ENCODE peak calls at places on chromosomes 12 and 14, in six cellular contexts. S is WERI-Rb-1; P is CD4-positive, CD25-positive, alpha-beta regulatory T cell; L is CD8-positive, alpha-beta memory T cell; T is HepG2; A is substantia nigra. F is an unnamed sample.

GRCh38 chr12:131618303-131618658 is 92.6 kb upstream of the SFSWAP start:
- DNase-seq in S (no peak), P (no peak), L (no peak), T (no peak), A (no peak), F (no peak)

GRCh38 chr12:88471641-88472040 is 108.6 kb downstream of the KITLG start:
- DNase-seq in S (no peak), P (no peak), L (no peak), T (no peak), A (no peak), F (peak)

GRCh38 chr12:58313091-58313855 is 371.9 kb downstream of the ATP23 start:
- DNase-seq in S (no peak), P (no peak), L (no peak), T (no peak), A (no peak), F (no peak)

GRCh38 chr12:120733574-120733973 is 7.9 kb downstream of the ACADS start:
- DNase-seq in S (no peak), P (no peak), L (no peak), T (no peak), A (no peak), F (no peak)

GRCh38 chr12:81222841-81223595 is 145.1 kb downstream of the ACSS3 start:
- DNase-seq in S (no peak), P (no peak), L (no peak), T (no peak), A (no peak), F (no peak)

GRCh38 chr14:22854963-22855724 is 16.4 kb upstream of the LRP10 start:
- DNase-seq in S (no peak), P (peak), L (no peak), T (peak), A (no peak), F (no peak)

GRCh38 chr12:79331870-79332269 is 358.9 kb downstream of the PAWR start:
- DNase-seq in S (no peak), P (no peak), L (no peak), T (no peak), A (no peak), F (no peak)

GRCh38 chr12:2477009-2477766 is 317.6 kb upstream of the FKBP4 start:
- DNase-seq in S (peak), P (no peak), L (no peak), T (no peak), A (no peak), F (no peak)

GRCh38 chr14:89767861-89768268 is 186.7 kb downstream of the EFCAB11 start:
- DNase-seq in S (peak), P (peak), L (peak), T (peak), A (no peak), F (peak)

GRCh38 chr12:39351153-39351552 is 91.8 kb downstream of the KIF21A start:
- DNase-seq in S (no peak), P (no peak), L (no peak), T (no peak), A (no peak), F (no peak)

GRCh38 chr12:22692964-22693555 is 68.1 kb downstream of the ETNK1 start:
- DNase-seq in S (no peak), P (no peak), L (no peak), T (no peak), A (no peak), F (no peak)

GRCh38 chr12:59087077-59087673 is 166.9 kb upstream of the LRIG3 start:
- DNase-seq in S (no peak), P (no peak), L (no peak), T (no peak), A (no peak), F (peak)

GRCh38 chr14:34099630-34100029 is 148.8 kb upstream of the EGLN3 start:
- DNase-seq in S (no peak), P (no peak), L (no peak), T (no peak), A (no peak), F (peak)

GRCh38 chr12:121871501-121871900 is 12.8 kb upstream of the HPD start:
- DNase-seq in S (no peak), P (peak), L (no peak), T (no peak), A (no peak), F (no peak)

GRCh38 chr14:99601301-99601945 is 2.6 kb downstream of the CCDC85C start:
- DNase-seq in S (no peak), P (no peak), L (no peak), T (peak), A (no peak), F (peak)

GRCh38 chr12:78571953-78572352 is 292.6 kb upstream of the SYT1 start:
- DNase-seq in S (peak), P (no peak), L (no peak), T (no peak), A (no peak), F (no peak)

GRCh38 chr12:73935817-73936216 is 601.8 kb upstream of the ATXN7L3B start:
- DNase-seq in S (no peak), P (no peak), L (no peak), T (no peak), A (no peak), F (no peak)
- H3K27ac ChIP-seq in S (no peak), P (no peak), L (no peak), T (no peak), A (no peak), F (no peak)

GRCh38 chr14:70658899-70659298 is 17.2 kb downstream of the TTC9 start:
- DNase-seq in S (no peak), P (peak), L (peak), T (no peak), A (no peak), F (no peak)
- H3K27ac ChIP-seq in S (no peak), P (peak), L (no peak), T (no peak), A (no peak), F (no peak)

GRCh38 chr14:103526914-103527248 is 2.1 kb upstream of the TRMT61A start:
- DNase-seq in S (no peak), P (no peak), L (no peak), T (no peak), A (no peak), F (no peak)
- H3K27ac ChIP-seq in S (peak), P (no peak), L (no peak), T (peak), A (peak), F (peak)

GRCh38 chr12:12900786-12901157 is 9.4 kb downstream of the GPRC5A start:
- DNase-seq in S (no peak), P (no peak), L (no peak), T (no peak), A (no peak), F (no peak)
- H3K27ac ChIP-seq in S (peak), P (no peak), L (no peak), T (no peak), A (no peak), F (peak)

DNA sequence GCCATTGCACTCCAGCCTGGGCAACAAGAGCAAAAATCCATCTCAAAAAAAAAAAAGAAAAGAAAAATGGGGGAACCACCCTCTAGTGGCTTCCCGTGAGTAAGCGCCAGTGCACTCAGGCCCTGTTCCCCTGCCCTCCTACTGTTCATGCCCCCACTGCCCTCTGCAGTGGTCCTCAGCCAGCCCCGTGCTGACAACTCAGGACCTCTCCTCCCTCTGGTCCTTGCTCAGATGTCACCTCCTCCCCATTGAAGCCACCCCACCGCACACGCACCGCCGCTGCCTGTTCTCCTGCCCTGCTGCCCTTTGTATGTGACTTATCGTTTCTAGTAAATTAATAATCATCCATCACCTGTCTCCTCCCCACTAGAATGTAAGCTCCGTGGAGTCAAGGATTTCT is 58.8 kb upstream of the DYNC1H1 start:
- DNase-seq in S (no peak), P (no peak), L (no peak), T (no peak), A (no peak), F (no peak)
- H3K27ac ChIP-seq in S (no peak), P (no peak), L (no peak), T (no peak), A (no peak), F (no peak)

GRCh38 chr12:31773867-31774266 is 45.0 kb upstream of the AMN1 start:
- DNase-seq in S (no peak), P (no peak), L (no peak), T (peak), A (no peak), F (no peak)
- H3K27ac ChIP-seq in S (no peak), P (no peak), L (no peak), T (peak), A (no peak), F (no peak)